ENCODE peak calls at places on chromosomes 2 and 18, in ten cellular contexts. One of them, this sample, is unnamed.

GRCh38 chr18:9683418-9684396 is 24.4 kb upstream of the RAB31 start:
- DNase-seq in GM20000: no peak
- DNase-seq in left ventricle myocardium inferior: no peak
- DNase-seq in transverse colon: no peak
- DNase-seq in activated B cell treated with CpG ODN at 0.5 μM for 24 hours: no peak
- DNase-seq in fibroblast of lung: peak; percentile 75
- DNase-seq in astrocyte of the spinal cord: peak; percentile 79
- DNase-seq in AG10803: peak; percentile 87
- DNase-seq in endothelial cell: peak; percentile 21
- DNase-seq in CD8-positive, alpha-beta T cell: no peak
- DNase-seq in this sample: no peak

GRCh38 chr2:65553504-65554074 is 121.2 kb upstream of the SPRED2 start:
- DNase-seq in GM20000: no peak
- DNase-seq in left ventricle myocardium inferior: no peak
- DNase-seq in transverse colon: no peak
- DNase-seq in activated B cell treated with CpG ODN at 0.5 μM for 24 hours: no peak
- DNase-seq in fibroblast of lung: peak; percentile 13
- DNase-seq in astrocyte of the spinal cord: no peak
- DNase-seq in AG10803: no peak
- DNase-seq in endothelial cell: no peak
- DNase-seq in CD8-positive, alpha-beta T cell: no peak
- DNase-seq in this sample: no peak

GRCh38 chr18:48932822-48933510 is 17.8 kb downstream of the SMAD7 start:
- DNase-seq in GM20000: peak; percentile 49
- DNase-seq in left ventricle myocardium inferior: no peak
- DNase-seq in transverse colon: no peak
- DNase-seq in activated B cell treated with CpG ODN at 0.5 μM for 24 hours: peak; percentile 64
- DNase-seq in fibroblast of lung: peak; percentile 82
- DNase-seq in astrocyte of the spinal cord: peak; percentile 59
- DNase-seq in AG10803: no peak
- DNase-seq in endothelial cell: no peak
- DNase-seq in CD8-positive, alpha-beta T cell: no peak
- DNase-seq in this sample: no peak

GRCh38 chr2:75489682-75490180 is 71.0 kb downstream of the EVA1A start:
- DNase-seq in GM20000: no peak
- DNase-seq in left ventricle myocardium inferior: no peak
- DNase-seq in transverse colon: no peak
- DNase-seq in activated B cell treated with CpG ODN at 0.5 μM for 24 hours: no peak
- DNase-seq in fibroblast of lung: no peak
- DNase-seq in astrocyte of the spinal cord: no peak
- DNase-seq in AG10803: no peak
- DNase-seq in endothelial cell: no peak
- DNase-seq in CD8-positive, alpha-beta T cell: no peak
- DNase-seq in this sample: no peak

GRCh38 chr2:215811003-215811402 is 202.3 kb downstream of the MREG start:
- DNase-seq in GM20000: no peak
- DNase-seq in left ventricle myocardium inferior: no peak
- DNase-seq in transverse colon: no peak
- DNase-seq in activated B cell treated with CpG ODN at 0.5 μM for 24 hours: no peak
- DNase-seq in fibroblast of lung: no peak
- DNase-seq in astrocyte of the spinal cord: no peak
- DNase-seq in AG10803: no peak
- DNase-seq in endothelial cell: no peak
- DNase-seq in CD8-positive, alpha-beta T cell: no peak
- DNase-seq in this sample: no peak

GRCh38 chr2:7660816-7661215 is 743.6 kb downstream of the RNF144A start:
- DNase-seq in GM20000: no peak
- DNase-seq in left ventricle myocardium inferior: no peak
- DNase-seq in transverse colon: no peak
- DNase-seq in activated B cell treated with CpG ODN at 0.5 μM for 24 hours: no peak
- DNase-seq in fibroblast of lung: no peak
- DNase-seq in astrocyte of the spinal cord: no peak
- DNase-seq in AG10803: no peak
- DNase-seq in endothelial cell: no peak
- DNase-seq in CD8-positive, alpha-beta T cell: no peak
- DNase-seq in this sample: no peak

GRCh38 chr2:134002391-134002790 is 251.5 kb upstream of the MGAT5 start:
- DNase-seq in GM20000: no peak
- DNase-seq in left ventricle myocardium inferior: no peak
- DNase-seq in transverse colon: no peak
- DNase-seq in activated B cell treated with CpG ODN at 0.5 μM for 24 hours: no peak
- DNase-seq in fibroblast of lung: peak; percentile 19
- DNase-seq in astrocyte of the spinal cord: no peak
- DNase-seq in AG10803: no peak
- DNase-seq in endothelial cell: no peak
- DNase-seq in CD8-positive, alpha-beta T cell: no peak
- DNase-seq in this sample: no peak

GRCh38 chr18:77054606-77055428 is 77.8 kb downstream of the MBP start:
- DNase-seq in GM20000: peak; percentile 85
- DNase-seq in left ventricle myocardium inferior: peak; percentile 84
- DNase-seq in transverse colon: peak; percentile 82
- DNase-seq in activated B cell treated with CpG ODN at 0.5 μM for 24 hours: peak; percentile 57
- DNase-seq in fibroblast of lung: peak; percentile 80
- DNase-seq in astrocyte of the spinal cord: peak; percentile 94
- DNase-seq in AG10803: peak; percentile 81
- DNase-seq in endothelial cell: peak; percentile 72
- DNase-seq in CD8-positive, alpha-beta T cell: peak; percentile 74
- DNase-seq in this sample: peak; percentile 92

GRCh38 chr2:239035997-239036731 is 188.3 kb downstream of the TWIST2 start:
- DNase-seq in GM20000: no peak
- DNase-seq in left ventricle myocardium inferior: no peak
- DNase-seq in transverse colon: no peak
- DNase-seq in activated B cell treated with CpG ODN at 0.5 μM for 24 hours: no peak
- DNase-seq in fibroblast of lung: no peak
- DNase-seq in astrocyte of the spinal cord: no peak
- DNase-seq in AG10803: no peak
- DNase-seq in endothelial cell: no peak
- DNase-seq in CD8-positive, alpha-beta T cell: no peak
- DNase-seq in this sample: no peak

GRCh38 chr2:38711558-38711957 is 39.6 kb downstream of the SRSF7 start:
- DNase-seq in GM20000: no peak
- DNase-seq in left ventricle myocardium inferior: no peak
- DNase-seq in transverse colon: no peak
- DNase-seq in activated B cell treated with CpG ODN at 0.5 μM for 24 hours: no peak
- DNase-seq in fibroblast of lung: no peak
- DNase-seq in astrocyte of the spinal cord: no peak
- DNase-seq in AG10803: no peak
- DNase-seq in endothelial cell: no peak
- DNase-seq in CD8-positive, alpha-beta T cell: no peak
- DNase-seq in this sample: no peak

GRCh38 chr2:25692737-25693445 is 19.5 kb upstream of the DTNB start:
- DNase-seq in GM20000: no peak
- DNase-seq in left ventricle myocardium inferior: no peak
- DNase-seq in transverse colon: no peak
- DNase-seq in activated B cell treated with CpG ODN at 0.5 μM for 24 hours: no peak
- DNase-seq in fibroblast of lung: no peak
- DNase-seq in astrocyte of the spinal cord: no peak
- DNase-seq in AG10803: no peak
- DNase-seq in endothelial cell: no peak
- DNase-seq in CD8-positive, alpha-beta T cell: no peak
- DNase-seq in this sample: no peak

GRCh38 chr2:66930499-66931165 is 466.5 kb upstream of the ETAA1 start:
- DNase-seq in GM20000: no peak
- DNase-seq in left ventricle myocardium inferior: no peak
- DNase-seq in transverse colon: no peak
- DNase-seq in activated B cell treated with CpG ODN at 0.5 μM for 24 hours: no peak
- DNase-seq in fibroblast of lung: no peak
- DNase-seq in astrocyte of the spinal cord: no peak
- DNase-seq in AG10803: no peak
- DNase-seq in endothelial cell: no peak
- DNase-seq in CD8-positive, alpha-beta T cell: no peak
- DNase-seq in this sample: no peak

GRCh38 chr2:108923019-108923700 is 65.9 kb downstream of the EDAR start:
- DNase-seq in GM20000: no peak
- DNase-seq in left ventricle myocardium inferior: no peak
- DNase-seq in transverse colon: no peak
- DNase-seq in activated B cell treated with CpG ODN at 0.5 μM for 24 hours: no peak
- DNase-seq in fibroblast of lung: no peak
- DNase-seq in astrocyte of the spinal cord: no peak
- DNase-seq in AG10803: no peak
- DNase-seq in endothelial cell: no peak
- DNase-seq in CD8-positive, alpha-beta T cell: no peak
- DNase-seq in this sample: no peak

GRCh38 chr2:160408575-160409291 is 84.9 kb downstream of the RBMS1 start:
- DNase-seq in GM20000: no peak
- DNase-seq in left ventricle myocardium inferior: no peak
- DNase-seq in transverse colon: no peak
- DNase-seq in activated B cell treated with CpG ODN at 0.5 μM for 24 hours: no peak
- DNase-seq in fibroblast of lung: no peak
- DNase-seq in astrocyte of the spinal cord: no peak
- DNase-seq in AG10803: no peak
- DNase-seq in endothelial cell: peak; percentile 38
- DNase-seq in CD8-positive, alpha-beta T cell: no peak
- DNase-seq in this sample: no peak

GRCh38 chr2:85668009-85668856 is at the start of gene SFTPB:
- DNase-seq in GM20000: no peak
- DNase-seq in left ventricle myocardium inferior: no peak
- DNase-seq in transverse colon: no peak
- DNase-seq in activated B cell treated with CpG ODN at 0.5 μM for 24 hours: no peak
- DNase-seq in fibroblast of lung: no peak
- DNase-seq in astrocyte of the spinal cord: peak; percentile 20
- DNase-seq in AG10803: peak; percentile 54
- DNase-seq in endothelial cell: no peak
- DNase-seq in CD8-positive, alpha-beta T cell: no peak
- DNase-seq in this sample: peak; percentile 89

GRCh38 chr2:36562245-36562644 is 35.7 kb downstream of the FEZ2 start:
- DNase-seq in GM20000: no peak
- DNase-seq in left ventricle myocardium inferior: no peak
- DNase-seq in transverse colon: no peak
- DNase-seq in activated B cell treated with CpG ODN at 0.5 μM for 24 hours: no peak
- DNase-seq in fibroblast of lung: peak; percentile 86
- DNase-seq in astrocyte of the spinal cord: peak; percentile 63
- DNase-seq in AG10803: peak; percentile 64
- DNase-seq in endothelial cell: no peak
- DNase-seq in CD8-positive, alpha-beta T cell: no peak
- DNase-seq in this sample: no peak

GRCh38 chr18:75691483-75691882 is 264.0 kb upstream of the SMIM21 start:
- DNase-seq in GM20000: no peak
- DNase-seq in left ventricle myocardium inferior: no peak
- DNase-seq in transverse colon: no peak
- DNase-seq in activated B cell treated with CpG ODN at 0.5 μM for 24 hours: no peak
- DNase-seq in fibroblast of lung: no peak
- DNase-seq in astrocyte of the spinal cord: no peak
- DNase-seq in AG10803: no peak
- DNase-seq in endothelial cell: no peak
- DNase-seq in CD8-positive, alpha-beta T cell: no peak
- DNase-seq in this sample: no peak
- TF ChIP-seq CTCF in GM20000: no peak
- TF ChIP-seq CTCF in left ventricle myocardium inferior: no peak
- TF ChIP-seq CTCF in transverse colon: no peak
- TF ChIP-seq CTCF in activated B cell treated with CpG ODN at 0.5 μM for 24 hours: no peak
- TF ChIP-seq CTCF in fibroblast of lung: no peak
- TF ChIP-seq CTCF in astrocyte of the spinal cord: no peak
- TF ChIP-seq CTCF in AG10803: no peak
- TF ChIP-seq CTCF in endothelial cell: no peak
- TF ChIP-seq CTCF in CD8-positive, alpha-beta T cell: no peak
- TF ChIP-seq CTCF in this sample: no peak

GRCh38 chr2:119495948-119496347 is 28.3 kb downstream of the SCTR start:
- DNase-seq in GM20000: no peak
- DNase-seq in left ventricle myocardium inferior: no peak
- DNase-seq in transverse colon: no peak
- DNase-seq in activated B cell treated with CpG ODN at 0.5 μM for 24 hours: no peak
- DNase-seq in fibroblast of lung: no peak
- DNase-seq in astrocyte of the spinal cord: no peak
- DNase-seq in AG10803: no peak
- DNase-seq in endothelial cell: no peak
- DNase-seq in CD8-positive, alpha-beta T cell: no peak
- DNase-seq in this sample: no peak
- TF ChIP-seq CTCF in GM20000: no peak
- TF ChIP-seq CTCF in left ventricle myocardium inferior: peak; percentile 52
- TF ChIP-seq CTCF in transverse colon: no peak
- TF ChIP-seq CTCF in activated B cell treated with CpG ODN at 0.5 μM for 24 hours: no peak
- TF ChIP-seq CTCF in fibroblast of lung: no peak
- TF ChIP-seq CTCF in astrocyte of the spinal cord: no peak
- TF ChIP-seq CTCF in AG10803: no peak
- TF ChIP-seq CTCF in endothelial cell: no peak
- TF ChIP-seq CTCF in CD8-positive, alpha-beta T cell: no peak
- TF ChIP-seq CTCF in this sample: no peak

GRCh38 chr2:71804251-71804650 is 343.4 kb downstream of the CYP26B1 start:
- DNase-seq in GM20000: no peak
- DNase-seq in left ventricle myocardium inferior: no peak
- DNase-seq in transverse colon: no peak
- DNase-seq in activated B cell treated with CpG ODN at 0.5 μM for 24 hours: no peak
- DNase-seq in fibroblast of lung: no peak
- DNase-seq in astrocyte of the spinal cord: no peak
- DNase-seq in AG10803: peak; percentile 79
- DNase-seq in endothelial cell: no peak
- DNase-seq in CD8-positive, alpha-beta T cell: no peak
- DNase-seq in this sample: no peak
- TF ChIP-seq CTCF in GM20000: no peak
- TF ChIP-seq CTCF in left ventricle myocardium inferior: peak; percentile 23
- TF ChIP-seq CTCF in transverse colon: no peak
- TF ChIP-seq CTCF in activated B cell treated with CpG ODN at 0.5 μM for 24 hours: no peak
- TF ChIP-seq CTCF in fibroblast of lung: no peak
- TF ChIP-seq CTCF in astrocyte of the spinal cord: no peak
- TF ChIP-seq CTCF in AG10803: peak; percentile 62
- TF ChIP-seq CTCF in endothelial cell: no peak
- TF ChIP-seq CTCF in CD8-positive, alpha-beta T cell: no peak
- TF ChIP-seq CTCF in this sample: no peak

GRCh38 chr2:142165790-142166189 is 35.0 kb upstream of the LRP1B start:
- DNase-seq in GM20000: peak; percentile 12
- DNase-seq in left ventricle myocardium inferior: no peak
- DNase-seq in transverse colon: no peak
- DNase-seq in activated B cell treated with CpG ODN at 0.5 μM for 24 hours: no peak
- DNase-seq in fibroblast of lung: peak; percentile 49
- DNase-seq in astrocyte of the spinal cord: peak; percentile 65
- DNase-seq in AG10803: peak; percentile 20
- DNase-seq in endothelial cell: peak; percentile 26
- DNase-seq in CD8-positive, alpha-beta T cell: no peak
- DNase-seq in this sample: no peak
- TF ChIP-seq CTCF in GM20000: peak; percentile 15
- TF ChIP-seq CTCF in left ventricle myocardium inferior: peak; percentile 24
- TF ChIP-seq CTCF in transverse colon: no peak
- TF ChIP-seq CTCF in activated B cell treated with CpG ODN at 0.5 μM for 24 hours: no peak
- TF ChIP-seq CTCF in fibroblast of lung: peak; percentile 48
- TF ChIP-seq CTCF in astrocyte of the spinal cord: peak; percentile 65
- TF ChIP-seq CTCF in AG10803: peak; percentile 28
- TF ChIP-seq CTCF in endothelial cell: no peak
- TF ChIP-seq CTCF in CD8-positive, alpha-beta T cell: no peak
- TF ChIP-seq CTCF in this sample: peak; percentile 8

DNA sequence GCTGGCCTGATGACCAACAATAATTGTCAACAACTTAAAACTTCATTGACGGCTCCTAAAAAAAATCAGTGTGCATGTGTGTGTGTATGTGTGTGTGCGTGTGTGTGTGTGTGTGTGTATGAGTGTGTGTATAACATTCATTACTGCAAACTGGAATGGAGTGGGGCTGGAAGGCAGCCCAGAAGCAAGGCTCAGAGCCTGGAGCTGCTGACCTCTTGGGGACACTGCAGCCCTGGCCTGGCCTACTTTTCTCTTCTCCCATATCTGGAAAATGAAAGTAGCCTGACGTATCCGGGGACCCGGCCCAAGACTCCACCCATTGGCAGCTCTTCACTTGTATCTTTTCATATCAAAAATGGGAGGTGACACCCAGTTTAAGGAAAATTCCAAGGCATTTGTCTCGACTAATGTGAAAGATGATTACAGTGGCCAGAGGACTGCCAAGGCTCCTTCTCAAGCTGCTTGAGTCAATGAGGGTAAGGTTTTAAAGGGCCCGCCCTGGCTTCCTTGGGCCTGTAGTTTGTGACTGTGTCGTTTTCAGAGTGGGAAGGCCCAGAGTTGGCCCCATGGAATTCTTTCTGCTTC is 72.4 kb upstream of the IL1R1 start:
- DNase-seq in GM20000: no peak
- DNase-seq in left ventricle myocardium inferior: peak; percentile 92
- DNase-seq in transverse colon: peak; percentile 67
- DNase-seq in activated B cell treated with CpG ODN at 0.5 μM for 24 hours: no peak
- DNase-seq in fibroblast of lung: peak; percentile 58
- DNase-seq in astrocyte of the spinal cord: peak; percentile 33
- DNase-seq in AG10803: peak; percentile 89
- DNase-seq in endothelial cell: no peak
- DNase-seq in CD8-positive, alpha-beta T cell: no peak
- DNase-seq in this sample: peak; percentile 93
- TF ChIP-seq CTCF in GM20000: no peak
- TF ChIP-seq CTCF in left ventricle myocardium inferior: peak; percentile 25
- TF ChIP-seq CTCF in transverse colon: no peak
- TF ChIP-seq CTCF in activated B cell treated with CpG ODN at 0.5 μM for 24 hours: no peak
- TF ChIP-seq CTCF in fibroblast of lung: peak; percentile 21
- TF ChIP-seq CTCF in astrocyte of the spinal cord: no peak
- TF ChIP-seq CTCF in AG10803: peak; percentile 27
- TF ChIP-seq CTCF in endothelial cell: no peak
- TF ChIP-seq CTCF in CD8-positive, alpha-beta T cell: no peak
- TF ChIP-seq CTCF in this sample: no peak

This sample was measured in lower lobe of right lung.